ENCODE peak calls at places on chromosomes 1 and 21, in eight cellular contexts. One of them, this sample, is unnamed.

GRCh38 chr1:244155661-244156060 is 104.6 kb downstream of the ZBTB18 start:
- DNase-seq in left ventricle myocardium superior: no peak
- DNase-seq in smooth muscle cell of the brain vasculature: no peak
- DNase-seq in retina: no peak
- DNase-seq in amniotic epithelial cell: no peak
- DNase-seq in stimulated activated CD4-positive, alpha-beta T cell treated with anti-CD3 and anti-CD28 coated beads, Interleukin-12 subunit alpha, Interleukin-12 subunit beta, amount 100 ng/mL, for 4 hours: no peak
- DNase-seq in C1 segment of cervical spinal cord: no peak
- DNase-seq in HuH-7.5: no peak
- DNase-seq in this sample: no peak

GRCh38 chr1:1616838-1617237 is 1.5 kb downstream of the MIB2 start:
- DNase-seq in left ventricle myocardium superior: peak; percentile 45
- DNase-seq in amniotic epithelial cell: no peak
- DNase-seq in C1 segment of cervical spinal cord: no peak
- DNase-seq in HuH-7.5: no peak
- DNase-seq in smooth muscle cell of the brain vasculature: no peak
- DNase-seq in stimulated activated CD4-positive, alpha-beta T cell treated with anti-CD3 and anti-CD28 coated beads, Interleukin-12 subunit alpha, Interleukin-12 subunit beta, amount 100 ng/mL, for 4 hours: no peak
- DNase-seq in retina: no peak
- DNase-seq in this sample: no peak

GRCh38 chr1:162536511-162536910 is 25.0 kb upstream of the UAP1 start:
- DNase-seq in C1 segment of cervical spinal cord: no peak
- DNase-seq in HuH-7.5: no peak
- DNase-seq in left ventricle myocardium superior: no peak
- DNase-seq in retina: no peak
- DNase-seq in amniotic epithelial cell: peak; percentile 60
- DNase-seq in smooth muscle cell of the brain vasculature: no peak
- DNase-seq in stimulated activated CD4-positive, alpha-beta T cell treated with anti-CD3 and anti-CD28 coated beads, Interleukin-12 subunit alpha, Interleukin-12 subunit beta, amount 100 ng/mL, for 4 hours: no peak
- DNase-seq in this sample: no peak

GRCh38 chr1:180534199-180534598 is 24.6 kb upstream of the OVAAL start:
- DNase-seq in amniotic epithelial cell: no peak
- DNase-seq in stimulated activated CD4-positive, alpha-beta T cell treated with anti-CD3 and anti-CD28 coated beads, Interleukin-12 subunit alpha, Interleukin-12 subunit beta, amount 100 ng/mL, for 4 hours: no peak
- DNase-seq in smooth muscle cell of the brain vasculature: no peak
- DNase-seq in C1 segment of cervical spinal cord: no peak
- DNase-seq in HuH-7.5: no peak
- DNase-seq in retina: no peak
- DNase-seq in left ventricle myocardium superior: no peak
- DNase-seq in this sample: no peak

GRCh38 chr1:12477936-12478611 is 139.9 kb downstream of the DHRS3 start:
- DNase-seq in left ventricle myocardium superior: peak; percentile 88
- DNase-seq in stimulated activated CD4-positive, alpha-beta T cell treated with anti-CD3 and anti-CD28 coated beads, Interleukin-12 subunit alpha, Interleukin-12 subunit beta, amount 100 ng/mL, for 4 hours: no peak
- DNase-seq in smooth muscle cell of the brain vasculature: peak; percentile 62
- DNase-seq in C1 segment of cervical spinal cord: no peak
- DNase-seq in retina: peak; percentile 85
- DNase-seq in amniotic epithelial cell: peak; percentile 99
- DNase-seq in HuH-7.5: peak; percentile 51
- DNase-seq in this sample: no peak

GRCh38 chr21:14889080-14889805 is 175.6 kb downstream of the NRIP1 start:
- DNase-seq in stimulated activated CD4-positive, alpha-beta T cell treated with anti-CD3 and anti-CD28 coated beads, Interleukin-12 subunit alpha, Interleukin-12 subunit beta, amount 100 ng/mL, for 4 hours: no peak
- DNase-seq in C1 segment of cervical spinal cord: no peak
- DNase-seq in retina: no peak
- DNase-seq in smooth muscle cell of the brain vasculature: peak; percentile 45
- DNase-seq in left ventricle myocardium superior: no peak
- DNase-seq in HuH-7.5: no peak
- DNase-seq in amniotic epithelial cell: peak; percentile 97
- DNase-seq in this sample: no peak

GRCh38 chr1:187665513-187665912 is 836.8 kb downstream of the PLA2G4A start:
- DNase-seq in HuH-7.5: no peak
- DNase-seq in stimulated activated CD4-positive, alpha-beta T cell treated with anti-CD3 and anti-CD28 coated beads, Interleukin-12 subunit alpha, Interleukin-12 subunit beta, amount 100 ng/mL, for 4 hours: no peak
- DNase-seq in amniotic epithelial cell: no peak
- DNase-seq in left ventricle myocardium superior: no peak
- DNase-seq in retina: no peak
- DNase-seq in smooth muscle cell of the brain vasculature: no peak
- DNase-seq in C1 segment of cervical spinal cord: no peak
- DNase-seq in this sample: no peak

GRCh38 chr1:147273409-147274307 is 31.2 kb downstream of the CHD1L start:
- DNase-seq in C1 segment of cervical spinal cord: no peak
- DNase-seq in amniotic epithelial cell: peak; percentile 89
- DNase-seq in smooth muscle cell of the brain vasculature: peak; percentile 39
- DNase-seq in retina: peak; percentile 45
- DNase-seq in left ventricle myocardium superior: no peak
- DNase-seq in stimulated activated CD4-positive, alpha-beta T cell treated with anti-CD3 and anti-CD28 coated beads, Interleukin-12 subunit alpha, Interleukin-12 subunit beta, amount 100 ng/mL, for 4 hours: no peak
- DNase-seq in HuH-7.5: peak; percentile 38
- DNase-seq in this sample: no peak

GRCh38 chr1:224589006-224589405 is 27.1 kb upstream of the CNIH3 start:
- DNase-seq in C1 segment of cervical spinal cord: no peak
- DNase-seq in amniotic epithelial cell: peak; percentile 12
- DNase-seq in stimulated activated CD4-positive, alpha-beta T cell treated with anti-CD3 and anti-CD28 coated beads, Interleukin-12 subunit alpha, Interleukin-12 subunit beta, amount 100 ng/mL, for 4 hours: no peak
- DNase-seq in retina: no peak
- DNase-seq in HuH-7.5: no peak
- DNase-seq in left ventricle myocardium superior: no peak
- DNase-seq in smooth muscle cell of the brain vasculature: no peak
- DNase-seq in this sample: no peak

GRCh38 chr1:30325085-30325935 is 398.1 kb downstream of the MATN1 start:
- DNase-seq in smooth muscle cell of the brain vasculature: no peak
- DNase-seq in HuH-7.5: no peak
- DNase-seq in amniotic epithelial cell: no peak
- DNase-seq in left ventricle myocardium superior: no peak
- DNase-seq in C1 segment of cervical spinal cord: no peak
- DNase-seq in stimulated activated CD4-positive, alpha-beta T cell treated with anti-CD3 and anti-CD28 coated beads, Interleukin-12 subunit alpha, Interleukin-12 subunit beta, amount 100 ng/mL, for 4 hours: no peak
- DNase-seq in retina: no peak
- DNase-seq in this sample: no peak

GRCh38 chr1:20421441-20421840 is 64.6 kb downstream of the CAMK2N1 start:
- DNase-seq in stimulated activated CD4-positive, alpha-beta T cell treated with anti-CD3 and anti-CD28 coated beads, Interleukin-12 subunit alpha, Interleukin-12 subunit beta, amount 100 ng/mL, for 4 hours: no peak
- DNase-seq in left ventricle myocardium superior: no peak
- DNase-seq in amniotic epithelial cell: no peak
- DNase-seq in HuH-7.5: no peak
- DNase-seq in C1 segment of cervical spinal cord: no peak
- DNase-seq in retina: no peak
- DNase-seq in smooth muscle cell of the brain vasculature: no peak
- DNase-seq in this sample: no peak

GRCh38 chr1:154193821-154194220 is 1.9 kb upstream of the TPM3 start:
- DNase-seq in smooth muscle cell of the brain vasculature: no peak
- DNase-seq in left ventricle myocardium superior: no peak
- DNase-seq in stimulated activated CD4-positive, alpha-beta T cell treated with anti-CD3 and anti-CD28 coated beads, Interleukin-12 subunit alpha, Interleukin-12 subunit beta, amount 100 ng/mL, for 4 hours: no peak
- DNase-seq in retina: no peak
- DNase-seq in amniotic epithelial cell: no peak
- DNase-seq in C1 segment of cervical spinal cord: no peak
- DNase-seq in HuH-7.5: no peak
- DNase-seq in this sample: no peak

GRCh38 chr1:171292799-171293198 is 21.2 kb upstream of the FMO4 start:
- DNase-seq in HuH-7.5: no peak
- DNase-seq in stimulated activated CD4-positive, alpha-beta T cell treated with anti-CD3 and anti-CD28 coated beads, Interleukin-12 subunit alpha, Interleukin-12 subunit beta, amount 100 ng/mL, for 4 hours: no peak
- DNase-seq in smooth muscle cell of the brain vasculature: no peak
- DNase-seq in amniotic epithelial cell: no peak
- DNase-seq in C1 segment of cervical spinal cord: no peak
- DNase-seq in left ventricle myocardium superior: no peak
- DNase-seq in retina: no peak
- DNase-seq in this sample: no peak

GRCh38 chr1:37556712-37557196 is at the start of gene DNALI1:
- DNase-seq in amniotic epithelial cell: peak; percentile 87
- DNase-seq in HuH-7.5: peak; percentile 54
- DNase-seq in C1 segment of cervical spinal cord: peak; percentile 77
- DNase-seq in left ventricle myocardium superior: peak; percentile 89
- DNase-seq in smooth muscle cell of the brain vasculature: peak; percentile 67
- DNase-seq in stimulated activated CD4-positive, alpha-beta T cell treated with anti-CD3 and anti-CD28 coated beads, Interleukin-12 subunit alpha, Interleukin-12 subunit beta, amount 100 ng/mL, for 4 hours: no peak
- DNase-seq in retina: peak; percentile 94
- DNase-seq in this sample: peak; percentile 33

GRCh38 chr1:116981521-116982037 is 20.0 kb upstream of the CD101 start:
- DNase-seq in C1 segment of cervical spinal cord: no peak
- DNase-seq in smooth muscle cell of the brain vasculature: no peak
- DNase-seq in left ventricle myocardium superior: no peak
- DNase-seq in stimulated activated CD4-positive, alpha-beta T cell treated with anti-CD3 and anti-CD28 coated beads, Interleukin-12 subunit alpha, Interleukin-12 subunit beta, amount 100 ng/mL, for 4 hours: no peak
- DNase-seq in retina: no peak
- DNase-seq in HuH-7.5: no peak
- DNase-seq in amniotic epithelial cell: no peak
- DNase-seq in this sample: no peak

GRCh38 chr1:205933672-205934618 is 9.3 kb downstream of the SLC26A9 start:
- DNase-seq in stimulated activated CD4-positive, alpha-beta T cell treated with anti-CD3 and anti-CD28 coated beads, Interleukin-12 subunit alpha, Interleukin-12 subunit beta, amount 100 ng/mL, for 4 hours: no peak
- DNase-seq in C1 segment of cervical spinal cord: peak; percentile 81
- DNase-seq in left ventricle myocardium superior: no peak
- DNase-seq in retina: no peak
- DNase-seq in smooth muscle cell of the brain vasculature: no peak
- DNase-seq in HuH-7.5: no peak
- DNase-seq in amniotic epithelial cell: peak; percentile 82
- DNase-seq in this sample: no peak

GRCh38 chr1:192506741-192507155 is 68.8 kb upstream of the RGS1 start:
- DNase-seq in HuH-7.5: peak; percentile 25
- DNase-seq in smooth muscle cell of the brain vasculature: no peak
- DNase-seq in left ventricle myocardium superior: no peak
- DNase-seq in amniotic epithelial cell: peak; percentile 56
- DNase-seq in retina: no peak
- DNase-seq in stimulated activated CD4-positive, alpha-beta T cell treated with anti-CD3 and anti-CD28 coated beads, Interleukin-12 subunit alpha, Interleukin-12 subunit beta, amount 100 ng/mL, for 4 hours: no peak
- DNase-seq in C1 segment of cervical spinal cord: no peak
- DNase-seq in this sample: no peak

GRCh38 chr1:41413748-41414281 is 52.6 kb downstream of the FOXO6 start:
- DNase-seq in smooth muscle cell of the brain vasculature: no peak
- DNase-seq in amniotic epithelial cell: no peak
- DNase-seq in C1 segment of cervical spinal cord: no peak
- DNase-seq in retina: no peak
- DNase-seq in left ventricle myocardium superior: no peak
- DNase-seq in HuH-7.5: no peak
- DNase-seq in stimulated activated CD4-positive, alpha-beta T cell treated with anti-CD3 and anti-CD28 coated beads, Interleukin-12 subunit alpha, Interleukin-12 subunit beta, amount 100 ng/mL, for 4 hours: no peak
- DNase-seq in this sample: no peak

GRCh38 chr21:46307625-46308024 is 16.0 kb downstream of the C21orf58 start:
- DNase-seq in HuH-7.5: no peak
- DNase-seq in retina: no peak
- DNase-seq in amniotic epithelial cell: peak; percentile 28
- DNase-seq in smooth muscle cell of the brain vasculature: no peak
- DNase-seq in left ventricle myocardium superior: no peak
- DNase-seq in C1 segment of cervical spinal cord: no peak
- DNase-seq in stimulated activated CD4-positive, alpha-beta T cell treated with anti-CD3 and anti-CD28 coated beads, Interleukin-12 subunit alpha, Interleukin-12 subunit beta, amount 100 ng/mL, for 4 hours: no peak
- DNase-seq in this sample: no peak

GRCh38 chr21:45113543-45113942 is 39.2 kb downstream of the ADARB1 start:
- DNase-seq in left ventricle myocardium superior: no peak
- DNase-seq in stimulated activated CD4-positive, alpha-beta T cell treated with anti-CD3 and anti-CD28 coated beads, Interleukin-12 subunit alpha, Interleukin-12 subunit beta, amount 100 ng/mL, for 4 hours: no peak
- DNase-seq in smooth muscle cell of the brain vasculature: no peak
- DNase-seq in amniotic epithelial cell: no peak
- DNase-seq in C1 segment of cervical spinal cord: no peak
- DNase-seq in HuH-7.5: no peak
- DNase-seq in retina: no peak
- DNase-seq in this sample: no peak

GRCh38 chr21:16708431-16708830 is 804.4 kb upstream of the CXADR start:
- DNase-seq in smooth muscle cell of the brain vasculature: no peak
- DNase-seq in HuH-7.5: no peak
- DNase-seq in stimulated activated CD4-positive, alpha-beta T cell treated with anti-CD3 and anti-CD28 coated beads, Interleukin-12 subunit alpha, Interleukin-12 subunit beta, amount 100 ng/mL, for 4 hours: no peak
- DNase-seq in amniotic epithelial cell: no peak
- DNase-seq in retina: no peak
- DNase-seq in C1 segment of cervical spinal cord: no peak
- DNase-seq in left ventricle myocardium superior: peak; percentile 31
- DNase-seq in this sample: no peak

GRCh38 chr1:235919797-235920475 is 53.2 kb upstream of the LYST start:
- DNase-seq in C1 segment of cervical spinal cord: peak; percentile 16
- DNase-seq in left ventricle myocardium superior: no peak
- DNase-seq in amniotic epithelial cell: peak; percentile 66
- DNase-seq in HuH-7.5: no peak
- DNase-seq in smooth muscle cell of the brain vasculature: peak; percentile 82
- DNase-seq in retina: no peak
- DNase-seq in stimulated activated CD4-positive, alpha-beta T cell treated with anti-CD3 and anti-CD28 coated beads, Interleukin-12 subunit alpha, Interleukin-12 subunit beta, amount 100 ng/mL, for 4 hours: no peak
- DNase-seq in this sample: no peak

This sample was measured in NCI-H524 treated with DMSO at 0.1 percent for 48 hours.